ENCODE peak calls at places on chromosomes 13 and 19, in four cellular contexts. V is HAP-1, P is GM12878, O is left lung. R is an unnamed sample. For H3K9me3, the result is how much of the 10 kb centered on the place peaks cover.

GRCh38 chr13:48160879-48161278 is 66.0 kb upstream of the MED4 start:
- DNase-seq in V (peak), P (no peak), O (no peak), R (no peak)

GRCh38 chr19:18428837-18429674 is 8.9 kb downstream of the ISYNA1 start:
- DNase-seq in V (peak), P (no peak), O (peak), R (peak)

GRCh38 chr13:59259416-59260000 is 904.2 kb downstream of the DIAPH3 start:
- DNase-seq in V (no peak), P (no peak), O (no peak), R (no peak)

GRCh38 chr19:7874080-7874856 is at the start of gene PRR36:
- DNase-seq in V (peak), P (no peak), O (no peak), R (no peak)

GRCh38 chr13:101452519-101453485 is at the start of gene ITGBL1:
- DNase-seq in V (no peak), P (no peak), O (peak), R (no peak)

GRCh38 chr13:33918199-33918932 is 100.4 kb downstream of the RFC3 start:
- DNase-seq in V (no peak), P (no peak), O (no peak), R (no peak)

GRCh38 chr19:34118879-34119748 is 53.2 kb upstream of the LSM14A start:
- DNase-seq in V (no peak), P (no peak), O (no peak), R (no peak)

GRCh38 chr19:23686622-23687423 is at the start of gene ZNF675:
- DNase-seq in V (peak), P (peak), O (peak), R (peak)

GRCh38 chr19:38277969-38278680 is 13.8 kb downstream of the SPINT2 start:
- DNase-seq in V (no peak), P (no peak), O (peak), R (no peak)

GRCh38 chr13:23365652-23366051 is 67.8 kb downstream of the SACS start:
- DNase-seq in V (no peak), P (no peak), O (no peak), R (no peak)

GRCh38 chr13:36850790-36851438 is 31.9 kb downstream of the RFXAP start:
- DNase-seq in V (no peak), P (no peak), O (no peak), R (no peak)

GRCh38 chr13:41791056-41791455 is 169.9 kb downstream of the VWA8 start:
- DNase-seq in V (no peak), P (no peak), O (no peak), R (no peak)

GRCh38 chr19:48962029-48962848 is 2.9 kb upstream of the FTL start:
- DNase-seq in V (no peak), P (no peak), O (peak), R (no peak)

GRCh38 chr13:28611654-28612131 is 47.2 kb upstream of the POMP start:
- DNase-seq in V (no peak), P (no peak), O (no peak), R (no peak)

GRCh38 chr13:38803566-38803965 is 116.7 kb downstream of the FREM2 start:
- DNase-seq in V (no peak), P (no peak), O (no peak), R (no peak)

GRCh38 chr19:38676023-38676877 is 28.8 kb downstream of the ACTN4 start:
- DNase-seq in V (no peak), P (no peak), O (no peak), R (no peak)

GRCh38 chr19:12047868-12048267 is 4.9 kb downstream of the ZNF878 start:
- DNase-seq in V (no peak), P (no peak), O (no peak), R (no peak)

GRCh38 chr19:12042893-12043292 is 7.4 kb upstream of the ZNF433 start:
- DNase-seq in V (no peak), P (no peak), O (no peak), R (no peak)

DNA sequence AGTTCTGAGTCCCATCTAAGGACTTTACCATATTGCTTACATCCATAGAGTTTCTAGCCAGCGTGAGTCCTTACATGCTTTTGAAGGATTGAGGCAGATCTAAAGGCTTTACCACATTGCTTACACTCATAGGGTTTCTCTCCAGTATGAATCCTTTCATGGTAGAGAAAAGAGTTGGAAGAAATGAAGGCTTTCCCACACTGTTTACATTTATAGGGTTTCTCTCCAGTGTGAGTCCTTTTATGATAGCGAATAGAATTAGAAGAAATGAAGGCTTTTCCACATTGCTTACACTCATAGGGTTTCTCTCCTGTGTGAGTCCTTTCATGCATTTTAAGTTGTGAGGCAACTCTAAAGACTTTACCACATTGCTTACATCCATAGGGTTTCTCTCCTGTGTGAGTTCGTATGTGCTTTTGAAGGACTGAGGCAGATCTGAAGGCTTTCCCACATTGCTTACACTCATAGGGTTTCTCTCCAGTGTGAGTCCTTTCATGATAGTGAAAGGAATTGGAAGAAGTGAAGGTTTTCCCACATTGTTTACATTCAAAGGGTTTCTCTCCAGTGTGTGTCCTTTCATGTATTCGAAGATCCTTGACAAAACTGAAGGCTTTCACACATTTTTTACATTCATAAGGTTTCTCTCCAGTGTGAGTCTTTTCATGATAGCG is 8.4 kb upstream of the ZNF433 start:
- DNase-seq in V (no peak), P (no peak), O (no peak), R (no peak)
- H3K9me3 ChIP-seq in V (under half), P (under half), O (under half), R (under half)

GRCh38 chr19:32971715-32972540 is at the start of the genes CEP89 and FAAP24:
- DNase-seq in V (peak), P (peak), O (peak), R (peak)

GRCh38 chr19:32976223-32976805 is 4.3 kb downstream of the FAAP24 start:
- DNase-seq in V (peak), P (no peak), O (no peak), R (peak)

GRCh38 chr19:32977269-32977668 is 5.2 kb downstream of the FAAP24 start:
- DNase-seq in V (no peak), P (no peak), O (no peak), R (no peak)
- H3K9me3 ChIP-seq in V (under half), P (under half), O (under half), R (under half)

GRCh38 chr19:58002384-58003152 is at the start of gene ZNF606:
- DNase-seq in V (peak), P (peak), O (peak), R (peak)
- H3K9me3 ChIP-seq in V (under half), P (under half), O (under half), R (under half)

GRCh38 chr13:19181621-19182485 is at the start of gene TUBA3C:
- DNase-seq in V (no peak), P (no peak), O (no peak), R (no peak)
- H3K9me3 ChIP-seq in V (under half), P (under half), O (under half), R (under half)

GRCh38 chr19:21765151-21765550 is 2.2 kb downstream of the ZNF100 start:
- DNase-seq in V (no peak), P (no peak), O (no peak), R (no peak)
- H3K9me3 ChIP-seq in V (under half), P (under half), O (under half), R (under half)

DNA sequence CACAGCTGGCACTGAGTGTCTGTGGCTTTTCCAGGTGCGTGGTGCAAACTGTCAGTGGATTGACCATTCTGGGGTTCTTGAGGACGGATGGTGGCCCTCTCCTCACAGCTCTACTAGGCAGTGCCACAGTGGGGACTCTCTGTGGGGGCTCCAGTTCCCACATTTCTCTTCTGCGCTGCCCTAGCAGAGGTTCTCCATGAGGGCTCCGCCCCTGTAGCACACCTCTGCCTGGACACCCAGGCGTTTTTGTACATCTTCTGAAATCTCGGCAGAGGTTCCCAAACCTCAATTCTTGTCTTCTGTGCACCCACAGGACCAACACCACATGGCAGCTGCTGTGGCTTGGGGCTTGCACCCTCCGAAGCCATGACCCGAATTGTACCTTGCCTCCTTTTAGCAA is 9.2 kb downstream of the ZNF627 start:
- DNase-seq in V (no peak), P (no peak), O (no peak), R (no peak)
- H3K9me3 ChIP-seq in V (under half), P (under half), O (under half), R (under half)